ENCODE peak calls at places on chromosomes 6 and 20, in eight cellular contexts. One of them, this sample, is unnamed.

GRCh38 chr6:15368873-15369272 is 123.0 kb downstream of the JARID2 start:
- DNase-seq in AG08396: no peak
- DNase-seq in DMS79 treated with DMSO at 0.1 percent for 48 hours: no peak
- DNase-seq in T-cell: no peak
- DNase-seq in fibroblast of lung: no peak
- DNase-seq in G401: no peak
- DNase-seq in left ventricle myocardium superior: no peak
- DNase-seq in naive thymus-derived CD4-positive, alpha-beta T cell: no peak
- DNase-seq in this sample: no peak

GRCh38 chr6:2999005-2999620 is 581 bp upstream of the NQO2 start:
- DNase-seq in AG08396: no peak
- DNase-seq in DMS79 treated with DMSO at 0.1 percent for 48 hours: no peak
- DNase-seq in T-cell: no peak
- DNase-seq in fibroblast of lung: peak; percentile 91
- DNase-seq in G401: no peak
- DNase-seq in left ventricle myocardium superior: no peak
- DNase-seq in naive thymus-derived CD4-positive, alpha-beta T cell: no peak
- DNase-seq in this sample: peak; percentile 40

GRCh38 chr6:157682856-157683481 is 140.1 kb upstream of the SNX9 start:
- DNase-seq in AG08396: peak; percentile 72
- DNase-seq in DMS79 treated with DMSO at 0.1 percent for 48 hours: no peak
- DNase-seq in T-cell: no peak
- DNase-seq in fibroblast of lung: peak; percentile 62
- DNase-seq in G401: no peak
- DNase-seq in left ventricle myocardium superior: no peak
- DNase-seq in naive thymus-derived CD4-positive, alpha-beta T cell: no peak
- DNase-seq in this sample: no peak

GRCh38 chr6:44504321-44504761 is 116.8 kb downstream of the CDC5L start:
- DNase-seq in AG08396: no peak
- DNase-seq in DMS79 treated with DMSO at 0.1 percent for 48 hours: no peak
- DNase-seq in T-cell: no peak
- DNase-seq in fibroblast of lung: peak; percentile 63
- DNase-seq in G401: no peak
- DNase-seq in left ventricle myocardium superior: no peak
- DNase-seq in naive thymus-derived CD4-positive, alpha-beta T cell: no peak
- DNase-seq in this sample: peak; percentile 77

GRCh38 chr6:34234667-34235604 is 1.7 kb upstream of the HMGA1 start:
- DNase-seq in AG08396: peak; percentile 3
- DNase-seq in DMS79 treated with DMSO at 0.1 percent for 48 hours: no peak
- DNase-seq in T-cell: peak; percentile 26
- DNase-seq in fibroblast of lung: no peak
- DNase-seq in G401: peak; percentile 41
- DNase-seq in left ventricle myocardium superior: no peak
- DNase-seq in naive thymus-derived CD4-positive, alpha-beta T cell: peak; percentile 53
- DNase-seq in this sample: no peak

GRCh38 chr6:33592280-33592594 is 12.2 kb upstream of the BAK1 start:
- DNase-seq in AG08396: no peak
- DNase-seq in DMS79 treated with DMSO at 0.1 percent for 48 hours: no peak
- DNase-seq in T-cell: no peak
- DNase-seq in fibroblast of lung: no peak
- DNase-seq in G401: no peak
- DNase-seq in left ventricle myocardium superior: no peak
- DNase-seq in naive thymus-derived CD4-positive, alpha-beta T cell: no peak
- DNase-seq in this sample: no peak

GRCh38 chr6:134178230-134179044 is 126.0 kb upstream of the SLC2A12 start:
- DNase-seq in AG08396: peak; percentile 81
- DNase-seq in DMS79 treated with DMSO at 0.1 percent for 48 hours: no peak
- DNase-seq in T-cell: peak; percentile 86
- DNase-seq in fibroblast of lung: peak; percentile 95
- DNase-seq in G401: peak; percentile 92
- DNase-seq in left ventricle myocardium superior: peak; percentile 68
- DNase-seq in naive thymus-derived CD4-positive, alpha-beta T cell: peak; percentile 91
- DNase-seq in this sample: peak; percentile 98

GRCh38 chr20:62403331-62403730 is 3.8 kb downstream of the CABLES2 start:
- DNase-seq in AG08396: no peak
- DNase-seq in DMS79 treated with DMSO at 0.1 percent for 48 hours: no peak
- DNase-seq in T-cell: no peak
- DNase-seq in fibroblast of lung: no peak
- DNase-seq in G401: no peak
- DNase-seq in left ventricle myocardium superior: no peak
- DNase-seq in naive thymus-derived CD4-positive, alpha-beta T cell: no peak
- DNase-seq in this sample: no peak